ENCODE peak calls at places on chromosomes 1 and 21, in seven cellular contexts. One of them, this sample, is unnamed.
A peak's percentile ranks its signal among the peaks of the same experiment; 100 is the strongest.

GRCh38 chr1:114549137-114549536 is 32.3 kb downstream of the BCAS2 start:
- DNase-seq in tibial nerve: no peak
- DNase-seq in A549: no peak
- DNase-seq in sigmoid colon: no peak
- DNase-seq in SK-N-SH: no peak
- DNase-seq in transverse colon: no peak
- DNase-seq in stomach: no peak
- DNase-seq in this sample: no peak

GRCh38 chr21:15066231-15066577 is 1.4 kb upstream of the NRIP1 start:
- DNase-seq in stomach: no peak
- DNase-seq in sigmoid colon: no peak
- DNase-seq in SK-N-SH: no peak
- DNase-seq in tibial nerve: no peak
- DNase-seq in A549: no peak
- DNase-seq in transverse colon: no peak
- DNase-seq in this sample: no peak

GRCh38 chr1:23376890-23377811 is 7.5 kb upstream of the ZNF436 start:
- DNase-seq in transverse colon: peak; percentile 48
- DNase-seq in stomach: no peak
- DNase-seq in sigmoid colon: peak; percentile 88
- DNase-seq in tibial nerve: no peak
- DNase-seq in A549: peak; percentile 77
- DNase-seq in SK-N-SH: no peak
- DNase-seq in this sample: peak; percentile 78

GRCh38 chr1:26734501-26735058 is 38.8 kb downstream of the ARID1A start:
- DNase-seq in sigmoid colon: no peak
- DNase-seq in transverse colon: no peak
- DNase-seq in tibial nerve: no peak
- DNase-seq in A549: no peak
- DNase-seq in SK-N-SH: no peak
- DNase-seq in stomach: no peak
- DNase-seq in this sample: no peak

GRCh38 chr1:197725044-197725443 is 50.2 kb downstream of the DENND1B start:
- DNase-seq in SK-N-SH: no peak
- DNase-seq in A549: no peak
- DNase-seq in sigmoid colon: no peak
- DNase-seq in stomach: no peak
- DNase-seq in transverse colon: no peak
- DNase-seq in tibial nerve: no peak
- DNase-seq in this sample: no peak

GRCh38 chr21:15243356-15243755 is 178.6 kb upstream of the NRIP1 start:
- DNase-seq in stomach: no peak
- DNase-seq in tibial nerve: no peak
- DNase-seq in A549: no peak
- DNase-seq in transverse colon: no peak
- DNase-seq in sigmoid colon: no peak
- DNase-seq in SK-N-SH: no peak
- DNase-seq in this sample: no peak

GRCh38 chr1:237672748-237673147 is 218.0 kb downstream of the ZP4 start:
- DNase-seq in A549: no peak
- DNase-seq in tibial nerve: no peak
- DNase-seq in SK-N-SH: peak; percentile 39
- DNase-seq in sigmoid colon: no peak
- DNase-seq in transverse colon: no peak
- DNase-seq in stomach: no peak
- DNase-seq in this sample: no peak

GRCh38 chr1:173255214-173255813 is 48.2 kb upstream of the TNFSF4 start:
- DNase-seq in transverse colon: no peak
- DNase-seq in SK-N-SH: peak; percentile 41
- DNase-seq in tibial nerve: no peak
- DNase-seq in A549: peak; percentile 41
- DNase-seq in stomach: no peak
- DNase-seq in sigmoid colon: no peak
- DNase-seq in this sample: no peak

GRCh38 chr1:226687476-226687875 is 51.6 kb downstream of the ITPKB start:
- DNase-seq in A549: no peak
- DNase-seq in transverse colon: no peak
- DNase-seq in SK-N-SH: no peak
- DNase-seq in sigmoid colon: peak; percentile 69
- DNase-seq in tibial nerve: no peak
- DNase-seq in stomach: no peak
- DNase-seq in this sample: no peak

DNA sequence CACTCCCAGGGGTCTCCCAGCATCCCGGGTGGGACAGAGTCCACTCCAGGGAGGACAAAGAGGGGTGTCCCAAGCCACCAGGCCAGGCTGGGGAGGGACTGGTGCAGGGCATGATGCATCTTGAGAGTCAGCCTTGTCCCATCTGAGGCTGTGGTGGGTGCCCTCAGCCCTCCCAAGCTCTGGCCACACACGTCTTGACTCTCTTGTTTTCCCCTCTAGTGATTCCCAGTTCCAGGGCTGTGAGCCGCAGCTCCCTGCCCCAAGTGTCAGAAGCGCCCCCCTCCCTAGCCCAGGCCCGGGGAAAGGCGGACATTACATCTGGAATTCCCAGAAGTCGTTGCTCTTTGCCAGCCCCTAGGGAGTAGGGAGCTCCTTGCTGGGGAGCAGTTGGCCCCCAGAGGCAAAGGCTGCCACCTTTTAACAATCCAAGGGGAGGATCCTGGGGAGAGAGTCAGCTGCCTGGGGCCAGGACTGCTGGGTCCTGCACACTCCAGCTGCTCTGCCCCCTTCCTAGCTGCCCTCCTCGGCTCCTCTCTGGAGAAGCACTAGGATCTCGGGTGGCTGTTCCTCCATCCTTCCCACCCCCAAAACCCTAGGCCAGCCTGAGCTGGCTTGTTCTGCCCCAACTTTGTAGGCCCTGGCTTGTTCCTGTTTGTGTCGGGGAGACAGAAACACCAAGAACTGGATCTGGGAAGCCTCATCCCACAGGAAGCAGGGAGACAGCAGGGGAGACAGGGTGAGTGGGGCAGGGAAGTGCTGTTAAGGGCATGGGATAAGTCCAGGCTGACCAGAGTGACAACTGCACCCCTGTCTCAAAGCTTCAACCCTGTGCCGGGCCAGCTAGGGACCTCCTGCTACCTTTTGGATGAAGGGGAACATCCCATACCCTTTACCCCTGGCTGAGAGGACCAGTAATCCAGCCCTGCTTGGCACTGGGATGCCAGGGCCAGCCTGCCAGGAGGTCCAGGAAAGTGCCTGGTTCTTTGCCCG is 3.2 kb upstream of the PTPN7 start:
- DNase-seq in stomach: no peak
- DNase-seq in SK-N-SH: no peak
- DNase-seq in transverse colon: no peak
- DNase-seq in sigmoid colon: no peak
- DNase-seq in tibial nerve: no peak
- DNase-seq in A549: no peak
- DNase-seq in this sample: peak; percentile 50
- H3K4me3 ChIP-seq in stomach: no peak overlapping the region
- H3K4me3 ChIP-seq in SK-N-SH: no peak overlapping the region
- H3K4me3 ChIP-seq in transverse colon: no peak overlapping the region
- H3K4me3 ChIP-seq in sigmoid colon: no peak overlapping the region
- H3K4me3 ChIP-seq in tibial nerve: no peak overlapping the region
- H3K4me3 ChIP-seq in A549: no peak overlapping the region
- H3K4me3 ChIP-seq in this sample: no peak overlapping the region

DNA sequence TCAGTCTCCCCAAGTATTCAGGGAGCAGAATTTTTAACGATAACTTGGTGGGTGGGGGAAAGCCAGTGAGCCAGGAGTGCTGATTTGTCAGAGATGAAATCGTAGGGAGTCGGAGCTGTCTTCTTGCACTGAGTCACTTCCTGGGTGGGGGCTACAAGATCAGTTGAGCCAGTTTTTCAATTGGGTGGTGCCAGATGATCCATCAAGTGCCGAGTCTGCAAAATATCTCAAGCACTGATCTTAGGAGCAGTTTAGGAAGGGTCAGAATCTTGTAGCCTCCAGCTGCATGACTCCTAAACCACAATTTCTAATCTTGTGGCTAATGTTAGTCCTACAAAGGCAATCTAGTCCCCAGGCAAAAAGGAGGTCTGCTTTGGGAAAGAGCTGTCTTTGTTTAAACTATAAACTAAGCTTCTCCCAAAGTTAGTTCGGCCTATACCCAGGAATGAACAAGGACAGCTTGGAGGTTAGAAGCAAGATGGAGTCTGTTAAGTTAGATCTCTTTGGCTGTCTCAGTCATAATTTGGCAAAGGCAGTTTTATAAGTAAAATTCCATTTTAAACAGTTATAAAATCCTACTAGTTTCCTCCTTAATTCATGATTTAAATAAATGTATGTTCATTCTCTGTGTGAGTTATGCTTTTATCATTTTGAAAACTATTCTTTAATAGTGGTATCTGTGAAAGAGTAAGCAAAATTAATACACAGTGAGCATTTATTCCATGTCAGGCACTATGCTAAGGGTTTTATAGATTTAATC is 51.7 kb downstream of the SLC16A1 start:
- DNase-seq in sigmoid colon: no peak
- DNase-seq in stomach: no peak
- DNase-seq in A549: no peak
- DNase-seq in tibial nerve: no peak
- DNase-seq in SK-N-SH: no peak
- DNase-seq in transverse colon: no peak
- DNase-seq in this sample: no peak
- TF ChIP-seq EP300 in sigmoid colon: no peak
- TF ChIP-seq EP300 in stomach: no peak
- TF ChIP-seq EP300 in A549: no peak
- TF ChIP-seq EP300 in tibial nerve: no peak
- TF ChIP-seq EP300 in SK-N-SH: no peak
- TF ChIP-seq EP300 in transverse colon: no peak
- TF ChIP-seq EP300 in this sample: no peak

GRCh38 chr21:34992736-34993135 is 56.4 kb downstream of the RUNX1 start:
- DNase-seq in A549: no peak
- DNase-seq in stomach: no peak
- DNase-seq in transverse colon: no peak
- DNase-seq in SK-N-SH: no peak
- DNase-seq in tibial nerve: peak; percentile 23
- DNase-seq in sigmoid colon: no peak
- DNase-seq in this sample: no peak

GRCh38 chr21:34997295-34997694 is 51.8 kb downstream of the RUNX1 start:
- DNase-seq in stomach: no peak
- DNase-seq in tibial nerve: no peak
- DNase-seq in SK-N-SH: no peak
- DNase-seq in transverse colon: no peak
- DNase-seq in A549: no peak
- DNase-seq in sigmoid colon: no peak
- DNase-seq in this sample: no peak

GRCh38 chr21:34996304-34997081 is 52.6 kb downstream of the RUNX1 start:
- DNase-seq in tibial nerve: no peak
- DNase-seq in stomach: no peak
- DNase-seq in SK-N-SH: no peak
- DNase-seq in A549: no peak
- DNase-seq in sigmoid colon: peak; percentile 85
- DNase-seq in transverse colon: no peak
- DNase-seq in this sample: no peak

GRCh38 chr21:34994646-34995631 is 54.2 kb downstream of the RUNX1 start:
- DNase-seq in transverse colon: no peak
- DNase-seq in tibial nerve: no peak
- DNase-seq in A549: no peak
- DNase-seq in stomach: no peak
- DNase-seq in sigmoid colon: no peak
- DNase-seq in SK-N-SH: no peak
- DNase-seq in this sample: no peak

DNA sequence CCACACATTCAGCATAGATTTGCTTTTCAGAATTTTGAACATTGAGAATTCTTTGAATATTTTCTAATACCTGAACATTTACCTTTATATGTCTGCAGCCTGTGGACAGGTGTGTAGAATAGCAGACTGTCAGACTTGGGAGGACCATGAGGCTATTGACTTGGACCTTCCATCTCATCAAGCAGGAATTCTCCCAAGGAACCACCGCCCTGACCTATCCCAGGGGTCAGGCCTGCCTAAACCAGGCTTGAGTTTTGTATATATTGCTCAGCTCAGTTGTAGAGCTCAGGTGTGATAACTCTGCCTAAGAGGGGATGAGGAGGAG is 53.2 kb downstream of the RUNX1 start:
- DNase-seq in A549: no peak
- DNase-seq in tibial nerve: no peak
- DNase-seq in stomach: no peak
- DNase-seq in SK-N-SH: no peak
- DNase-seq in sigmoid colon: no peak
- DNase-seq in transverse colon: no peak
- DNase-seq in this sample: no peak
- H3K4me3 ChIP-seq in A549: no peak overlapping the region
- H3K4me3 ChIP-seq in tibial nerve: no peak overlapping the region
- H3K4me3 ChIP-seq in stomach: no peak overlapping the region
- H3K4me3 ChIP-seq in SK-N-SH: no peak overlapping the region
- H3K4me3 ChIP-seq in sigmoid colon: no peak overlapping the region
- H3K4me3 ChIP-seq in transverse colon: no peak overlapping the region
- H3K4me3 ChIP-seq in this sample: no peak overlapping the region

GRCh38 chr1:28415246-28415645 is 45.7 kb downstream of the PHACTR4 start:
- DNase-seq in tibial nerve: no peak
- DNase-seq in SK-N-SH: no peak
- DNase-seq in transverse colon: no peak
- DNase-seq in sigmoid colon: no peak
- DNase-seq in stomach: no peak
- DNase-seq in A549: no peak
- DNase-seq in this sample: no peak

GRCh38 chr1:28418278-28418637 is 48.7 kb downstream of the PHACTR4 start:
- DNase-seq in sigmoid colon: no peak
- DNase-seq in tibial nerve: no peak
- DNase-seq in A549: no peak
- DNase-seq in SK-N-SH: no peak
- DNase-seq in stomach: no peak
- DNase-seq in transverse colon: no peak
- DNase-seq in this sample: no peak

GRCh38 chr1:28412731-28413130 is 43.2 kb downstream of the PHACTR4 start:
- DNase-seq in SK-N-SH: no peak
- DNase-seq in A549: no peak
- DNase-seq in transverse colon: no peak
- DNase-seq in tibial nerve: no peak
- DNase-seq in sigmoid colon: no peak
- DNase-seq in stomach: no peak
- DNase-seq in this sample: no peak

GRCh38 chr1:28417441-28418277 is 48.1 kb downstream of the PHACTR4 start:
- DNase-seq in stomach: no peak
- DNase-seq in SK-N-SH: peak; percentile 40
- DNase-seq in sigmoid colon: no peak
- DNase-seq in tibial nerve: no peak
- DNase-seq in A549: peak; percentile 53
- DNase-seq in transverse colon: no peak
- DNase-seq in this sample: no peak

DNA sequence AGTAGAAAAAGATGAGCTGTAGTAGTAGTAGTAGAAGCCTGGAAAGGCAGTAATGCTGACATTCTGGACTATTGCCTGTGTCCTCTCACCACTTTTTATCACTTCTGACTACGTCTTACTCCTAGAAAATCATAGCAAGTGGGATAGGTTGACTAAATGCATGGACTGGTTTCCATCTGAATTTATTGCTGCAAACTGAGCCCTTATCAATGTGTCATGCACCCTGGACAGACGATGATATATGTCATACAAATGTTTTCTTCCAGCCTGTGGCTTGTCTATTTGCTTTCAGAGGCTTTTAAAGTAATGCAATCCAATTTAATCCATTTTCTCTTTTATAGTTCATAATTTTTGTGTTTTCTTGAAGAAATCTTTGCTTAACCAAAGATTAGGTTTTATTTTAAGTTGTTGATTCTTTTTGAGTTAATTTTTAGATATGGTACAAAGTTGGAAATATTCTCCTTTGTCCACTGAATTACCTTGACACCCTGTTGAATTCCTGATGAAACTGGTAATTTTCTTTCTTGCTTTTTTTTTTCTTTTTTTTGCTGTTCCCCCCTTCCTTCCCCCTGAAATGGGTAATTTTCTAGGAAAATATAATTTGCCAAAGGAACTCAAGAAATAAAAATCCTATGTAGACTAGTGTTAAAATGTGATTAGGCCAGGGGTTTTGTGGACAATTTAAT is 47.1 kb downstream of the PHACTR4 start:
- DNase-seq in transverse colon: no peak
- DNase-seq in A549: no peak
- DNase-seq in tibial nerve: no peak
- DNase-seq in stomach: no peak
- DNase-seq in SK-N-SH: peak; percentile 48
- DNase-seq in sigmoid colon: no peak
- DNase-seq in this sample: no peak
- TF ChIP-seq EP300 in transverse colon: no peak
- TF ChIP-seq EP300 in A549: no peak
- TF ChIP-seq EP300 in tibial nerve: no peak
- TF ChIP-seq EP300 in stomach: no peak
- TF ChIP-seq EP300 in SK-N-SH: no peak
- TF ChIP-seq EP300 in sigmoid colon: no peak
- TF ChIP-seq EP300 in this sample: no peak